ENCODE peak calls at places on chromosomes 6 and 20, in four cellular contexts. R is WTC11, O is K562, Y is H1. A is an unnamed sample.

GRCh38 chr20:23225407-23226060 is 125.1 kb upstream of the NXT1 start:
- DNase-seq in R (no peak), O (peak), Y (no peak), A (no peak)

GRCh38 chr6:28811873-28812272 is 111.9 kb downstream of the TRIM27 start:
- DNase-seq in R (no peak), O (peak), Y (no peak), A (no peak)

GRCh38 chr6:48630511-48630910 is 519.5 kb upstream of the PTCHD4 start:
- DNase-seq in R (no peak), O (no peak), Y (no peak), A (no peak)

GRCh38 chr20:3238616-3239025 is 369 bp downstream of the SLC4A11 start:
- DNase-seq in R (peak), O (peak), Y (no peak), A (no peak)

GRCh38 chr6:68711386-68712000 is 76.4 kb downstream of the ADGRB3 start:
- DNase-seq in R (no peak), O (no peak), Y (no peak), A (no peak)

GRCh38 chr20:35463455-35464300 is 8.3 kb downstream of the CEP250 start:
- DNase-seq in R (peak), O (peak), Y (peak), A (peak)

GRCh38 chr6:51292659-51293058 is 474.0 kb downstream of the TFAP2B start:
- DNase-seq in R (no peak), O (no peak), Y (no peak), A (no peak)

GRCh38 chr6:136517002-136517401 is 33.2 kb downstream of the MAP7 start:
- DNase-seq in R (no peak), O (no peak), Y (no peak), A (no peak)

GRCh38 chr20:263701-264100 is 6.2 kb downstream of the DEFB132 start:
- DNase-seq in R (no peak), O (no peak), Y (no peak), A (no peak)

GRCh38 chr6:99613705-99614429 is 7.2 kb downstream of the PRDM13 start:
- DNase-seq in R (peak), O (no peak), Y (peak), A (peak)

GRCh38 chr6:16343593-16343992 is 105.2 kb downstream of the GMPR start:
- DNase-seq in R (no peak), O (no peak), Y (no peak), A (no peak)

GRCh38 chr6:10030942-10031537 is 383.8 kb downstream of the TFAP2A start:
- DNase-seq in R (no peak), O (peak), Y (no peak), A (peak)

GRCh38 chr6:166488701-166489100 is 97.8 kb downstream of the RAMACL start:
- DNase-seq in R (no peak), O (no peak), Y (no peak), A (no peak)

GRCh38 chr20:64159711-64160110 is 4.5 kb upstream of the MYT1 start:
- DNase-seq in R (no peak), O (no peak), Y (no peak), A (no peak)

GRCh38 chr6:85641522-85641915 is 1.2 kb downstream of the SYNCRIP start:
- DNase-seq in R (no peak), O (peak), Y (no peak), A (no peak)
- TF ChIP-seq TEAD4 in R (no peak), O (no peak), Y (no peak), A (no peak)

DNA sequence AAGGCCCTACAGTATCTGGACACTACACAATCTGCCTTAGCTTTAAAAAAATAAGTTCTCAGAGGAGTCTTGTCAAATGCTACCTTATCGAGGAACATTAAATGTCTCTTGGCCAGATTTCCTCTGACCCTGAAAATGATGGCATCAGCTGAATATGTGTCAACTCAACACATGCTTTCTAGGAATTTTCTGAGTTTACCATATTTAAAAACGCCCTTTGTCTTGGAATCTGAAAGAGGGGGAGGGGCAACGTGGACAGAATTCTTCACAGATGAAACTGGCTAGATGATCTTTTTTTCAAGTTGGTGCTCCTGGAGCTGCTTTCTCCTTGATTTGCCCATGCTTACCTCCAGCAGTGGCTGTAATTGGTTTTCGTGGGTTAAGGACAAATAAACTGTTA is 5.1 kb downstream of the SOX4 start:
- DNase-seq in R (no peak), O (no peak), Y (no peak), A (no peak)
- TF ChIP-seq TEAD4 in R (no peak), O (no peak), Y (no peak), A (no peak)

DNA sequence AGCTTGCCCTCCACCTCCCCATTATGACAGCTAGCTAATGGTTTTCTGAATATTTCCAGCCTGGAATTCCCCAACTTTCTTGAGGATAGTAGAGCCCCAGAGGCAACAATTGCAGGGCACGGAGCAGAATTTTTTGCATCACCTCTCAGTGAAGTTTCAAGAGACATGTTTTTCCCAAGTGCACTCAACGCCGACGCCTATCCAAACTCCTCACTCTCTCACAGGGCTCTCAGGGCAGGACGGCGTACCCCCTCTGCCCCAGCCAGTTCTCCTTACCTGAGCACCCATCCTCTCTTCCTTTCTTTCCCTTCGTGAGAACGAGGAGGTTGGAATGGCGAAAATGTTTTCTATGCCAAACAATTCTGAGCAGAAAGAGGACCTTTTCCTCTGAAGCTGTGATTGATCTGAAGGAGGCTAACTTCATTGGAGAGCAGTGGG is 83.1 kb upstream of the FOXQ1 start:
- DNase-seq in R (no peak), O (no peak), Y (no peak), A (no peak)
- TF ChIP-seq TEAD4 in R (no peak), O (no peak), Y (no peak), A (no peak)

GRCh38 chr6:34726055-34726454 is 29.5 kb upstream of the ILRUN start:
- DNase-seq in R (no peak), O (no peak), Y (no peak), A (no peak)

GRCh38 chr6:34731393-34732060 is 25.8 kb upstream of the SNRPC start:
- DNase-seq in R (no peak), O (no peak), Y (no peak), A (no peak)

GRCh38 chr6:34730006-34730405 is 27.3 kb upstream of the SNRPC start:
- DNase-seq in R (no peak), O (no peak), Y (no peak), A (no peak)
- TF ChIP-seq TEAD4 in R (no peak), O (no peak), Y (no peak), A (no peak)

GRCh38 chr20:59171986-59172385 is 8.4 kb downstream of the ZNF831 start:
- DNase-seq in R (no peak), O (no peak), Y (no peak), A (no peak)
- TF ChIP-seq TEAD4 in R (no peak), O (no peak), Y (no peak), A (no peak)

DNA sequence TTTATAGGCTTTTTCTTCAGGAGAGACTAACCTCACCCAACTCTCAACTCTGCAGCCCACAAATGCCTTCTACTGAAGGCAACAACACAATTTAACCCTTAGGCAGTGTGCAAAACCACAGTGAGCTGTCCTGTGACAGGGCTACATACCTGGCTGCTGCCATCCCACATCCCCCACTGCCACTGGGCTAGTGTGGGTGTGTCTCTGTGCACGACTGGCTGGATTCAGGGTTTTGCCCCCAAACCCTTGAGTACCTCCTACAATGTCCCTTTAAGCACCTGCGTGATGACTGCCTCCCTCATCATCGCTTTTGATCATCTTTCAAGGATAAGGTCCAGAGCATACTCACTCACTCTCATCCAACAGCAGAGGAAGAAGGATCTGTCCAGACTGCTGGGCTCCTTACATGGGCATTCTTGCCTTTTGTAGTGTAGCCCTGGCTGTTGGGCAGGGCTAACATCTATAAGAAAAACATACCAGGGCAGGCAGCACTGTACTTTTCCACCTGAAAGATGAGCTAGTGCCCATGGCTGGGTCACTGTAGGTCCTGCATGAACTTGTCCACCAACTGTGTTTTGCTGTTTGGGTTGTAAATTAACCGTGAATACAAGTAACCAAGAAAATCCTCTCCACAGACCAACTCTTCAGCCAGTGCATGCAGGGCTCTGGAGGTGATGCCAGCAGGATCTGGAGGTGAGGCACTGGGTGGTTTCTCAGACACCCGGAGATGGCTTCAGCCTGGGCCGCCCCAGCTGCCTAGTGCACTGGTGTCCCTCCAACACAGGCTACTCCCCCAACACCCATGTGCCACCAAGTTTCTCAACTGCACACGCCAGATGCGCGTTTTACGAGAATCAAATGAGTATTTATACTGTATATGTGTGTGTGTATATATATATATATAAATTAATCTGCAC is 45.2 kb downstream of the PLCG1 start:
- DNase-seq in R (no peak), O (no peak), Y (peak), A (no peak)
- TF ChIP-seq TEAD4 in R (no peak), O (no peak), Y (no peak), A (no peak)

GRCh38 chr20:49758781-49759180 is 45.1 kb upstream of the B4GALT5 start:
- DNase-seq in R (peak), O (no peak), Y (no peak), A (no peak)
- TF ChIP-seq TEAD4 in R (no peak), O (no peak), Y (no peak), A (no peak)

GRCh38 chr6:39365281-39366074 is 43.0 kb upstream of the KCNK16 start:
- DNase-seq in R (no peak), O (no peak), Y (no peak), A (no peak)
- TF ChIP-seq TEAD4 in R (no peak), O (no peak), Y (no peak), A (no peak)

GRCh38 chr6:43277643-43278523 is 20.2 kb upstream of the SLC22A7 start:
- DNase-seq in R (no peak), O (no peak), Y (no peak), A (no peak)
- TF ChIP-seq TEAD4 in R (no peak), O (no peak), Y (no peak), A (no peak)

A was measured in SK-N-SH.